ENCODE peak calls at places on chromosomes 7 and 10, in ten cellular contexts. X is naive thymus-derived CD4-positive, alpha-beta T cell; C is KG1; L is HT1080; D is iPS-NIHi11; S is cardiac muscle cell; O is stromal cell of bone marrow; R is GM04504; T is activated effector memory CD4-positive, alpha-beta T cell treated with Interleukin-2 at 50 U/mL for 16 hours; Q is KBM-7. F is an unnamed sample.

GRCh38 chr7:25830986-25831558 is 320.9 kb upstream of the NFE2L3 start:
- DNase-seq in X (no peak), C (no peak), L (no peak), D (no peak), S (no peak), O (no peak), R (no peak), T (no peak), Q (no peak), F (no peak)

GRCh38 chr10:110765513-110766375 is 106.0 kb upstream of the PDCD4 start:
- DNase-seq in X (no peak), C (no peak), L (no peak), D (no peak), S (no peak), O (no peak), R (no peak), T (no peak), Q (no peak), F (no peak)

GRCh38 chr7:1854521-1855395 is 184.7 kb downstream of the ELFN1 start:
- DNase-seq in X (no peak), C (no peak), L (no peak), D (no peak), S (no peak), O (no peak), R (no peak), T (no peak), Q (no peak), F (peak)

GRCh38 chr7:139582130-139582650 is 58.7 kb downstream of the CLEC2L start:
- DNase-seq in X (no peak), C (no peak), L (no peak), D (no peak), S (no peak), O (no peak), R (no peak), T (no peak), Q (no peak), F (no peak)

GRCh38 chr10:131786756-131787605 is 113.8 kb upstream of the PPP2R2D start:
- DNase-seq in X (no peak), C (peak), L (no peak), D (no peak), S (peak), O (peak), R (no peak), T (no peak), Q (peak), F (peak)

GRCh38 chr10:100535715-100536353 is at the start of gene HIF1AN:
- DNase-seq in X (peak), C (peak), L (peak), D (peak), S (peak), O (peak), R (peak), T (peak), Q (peak), F (peak)

GRCh38 chr7:30799206-30799975 is 28.2 kb downstream of the MINDY4 start:
- DNase-seq in X (no peak), C (no peak), L (peak), D (no peak), S (peak), O (peak), R (peak), T (no peak), Q (no peak), F (no peak)

GRCh38 chr7:28919510-28919909 is 38.6 kb downstream of the TRIL start:
- DNase-seq in X (no peak), C (no peak), L (no peak), D (no peak), S (peak), O (no peak), R (no peak), T (no peak), Q (no peak), F (no peak)

GRCh38 chr7:118844748-118845147 is 620.2 kb downstream of the ANKRD7 start:
- DNase-seq in X (no peak), C (no peak), L (peak), D (no peak), S (no peak), O (no peak), R (no peak), T (no peak), Q (no peak), F (no peak)

GRCh38 chr7:33918401-33919120 is 13.2 kb downstream of the BMPER start:
- DNase-seq in X (no peak), C (no peak), L (no peak), D (no peak), S (no peak), O (no peak), R (no peak), T (no peak), Q (no peak), F (no peak)

GRCh38 chr7:95794917-95795515 is 22.7 kb downstream of the DYNC1I1 start:
- DNase-seq in X (no peak), C (no peak), L (peak), D (peak), S (peak), O (no peak), R (peak), T (no peak), Q (peak), F (peak)

GRCh38 chr10:114613237-114613979 is 44.7 kb downstream of the ABLIM1 start:
- DNase-seq in X (no peak), C (no peak), L (no peak), D (no peak), S (no peak), O (no peak), R (no peak), T (no peak), Q (no peak), F (no peak)

GRCh38 chr10:43041422-43042342 is 35.2 kb upstream of the RET start:
- DNase-seq in X (peak), C (no peak), L (no peak), D (peak), S (no peak), O (no peak), R (no peak), T (no peak), Q (no peak), F (no peak)

GRCh38 chr10:31707578-31708411 is 220.8 kb downstream of the ARHGAP12 start:
- DNase-seq in X (peak), C (peak), L (peak), D (no peak), S (peak), O (peak), R (peak), T (no peak), Q (peak), F (no peak)

GRCh38 chr10:28677889-28678686 is 767 bp downstream of the BAMBI start:
- DNase-seq in X (peak), C (no peak), L (peak), D (peak), S (no peak), O (no peak), R (no peak), T (peak), Q (peak), F (no peak)

GRCh38 chr10:75995720-75996119 is 564.3 kb downstream of the LRMDA start:
- DNase-seq in X (no peak), C (no peak), L (no peak), D (no peak), S (no peak), O (no peak), R (no peak), T (no peak), Q (no peak), F (no peak)